ENCODE peak calls at places on chromosomes 2 and 18, in nine cellular contexts. N is fibroblast of villous mesenchyme, T is WERI-Rb-1, R is endothelial cell, U is AG10803, Q is fibroblast of mammary gland, P is RWPE2, D is GM23338, A is thyroid gland. O is an unnamed sample.

GRCh38 chr2:18548618-18549017 is 11.8 kb downstream of the RDH14 start:
- DNase-seq in A (no peak), T (no peak), R (no peak), N (no peak), D (no peak), U (no peak), P (no peak), Q (no peak), O (no peak)

GRCh38 chr2:45705233-45705632 is 53.8 kb downstream of the PRKCE start:
- DNase-seq in T (no peak), D (no peak), A (peak), P (no peak), R (no peak), Q (no peak), U (no peak), N (no peak), O (no peak)

GRCh38 chr2:126059379-126059778 is 596.6 kb upstream of the GYPC start:
- DNase-seq in Q (no peak), R (no peak), P (no peak), D (peak), T (no peak), A (no peak), U (no peak), N (no peak), O (no peak)

GRCh38 chr18:63148449-63149199 is 170.9 kb downstream of the BCL2 start:
- DNase-seq in A (peak), N (peak), P (no peak), D (no peak), R (no peak), Q (peak), T (no peak), U (peak), O (no peak)

GRCh38 chr2:29293830-29294438 is 178.7 kb downstream of the CLIP4 start:
- DNase-seq in T (no peak), Q (peak), N (peak), U (peak), P (no peak), D (peak), R (peak), A (peak), O (peak)

GRCh38 chr2:15684161-15685042 is 92.7 kb downstream of the DDX1 start:
- DNase-seq in P (no peak), Q (no peak), A (no peak), R (no peak), T (no peak), D (no peak), U (no peak), N (no peak), O (no peak)

GRCh38 chr2:105770162-105770561 is 25.4 kb downstream of the NCK2 start:
- DNase-seq in Q (no peak), A (no peak), N (no peak), P (no peak), U (no peak), R (no peak), D (no peak), T (no peak), O (no peak)

GRCh38 chr2:230751062-230751461 is 38.4 kb downstream of the CAB39 start:
- DNase-seq in T (no peak), Q (peak), R (no peak), P (no peak), N (peak), A (no peak), U (peak), D (no peak), O (no peak)

GRCh38 chr2:237885931-237886701 is 26.7 kb downstream of the RAMP1 start:
- DNase-seq in N (peak), U (no peak), P (peak), T (no peak), Q (peak), A (no peak), D (no peak), R (no peak), O (no peak)
- TF ChIP-seq CTCF in N (no peak), U (no peak), P (no peak), T (no peak), Q (no peak), A (no peak), D (no peak), R (no peak), O (no peak)

DNA sequence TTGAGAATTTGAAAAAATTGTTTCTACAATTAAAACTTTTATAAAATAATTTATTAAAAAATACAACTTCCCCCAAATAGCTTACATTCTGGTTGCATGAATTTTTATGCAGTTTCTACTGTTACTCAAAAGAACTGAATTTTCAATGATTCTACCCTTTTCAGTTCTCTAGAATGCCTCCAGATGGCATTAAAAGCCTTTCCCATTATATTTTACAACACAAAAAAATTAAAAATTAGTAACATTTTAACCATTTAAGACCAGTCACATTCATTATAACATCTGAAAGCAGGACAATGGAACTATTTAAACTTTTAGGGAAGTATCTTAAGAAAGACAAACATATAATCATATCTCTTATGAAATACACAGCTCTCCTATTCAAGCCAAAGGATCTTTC is 236.0 kb upstream of the REV1 start:
- DNase-seq in N (no peak), P (no peak), D (no peak), T (no peak), R (no peak), Q (peak), A (no peak), U (no peak), O (no peak)
- TF ChIP-seq CTCF in N (peak), P (peak), D (peak), T (no peak), R (no peak), Q (peak), A (no peak), U (peak), O (peak)

GRCh38 chr2:12733846-12734245 is 17.1 kb downstream of the TRIB2 start:
- DNase-seq in U (no peak), D (no peak), Q (no peak), A (peak), N (no peak), T (no peak), P (no peak), R (no peak), O (no peak)
- TF ChIP-seq CTCF in U (no peak), D (no peak), Q (no peak), A (no peak), N (no peak), T (no peak), P (no peak), R (no peak), O (no peak)

GRCh38 chr2:949384-949893 is 1.2 kb upstream of the SNTG2 start:
- DNase-seq in U (no peak), P (no peak), D (peak), T (no peak), R (no peak), N (no peak), Q (no peak), A (peak), O (no peak)
- TF ChIP-seq CTCF in U (no peak), P (no peak), D (no peak), T (no peak), R (no peak), N (no peak), Q (no peak), A (no peak), O (no peak)

GRCh38 chr2:197614532-197614931 is 60.9 kb downstream of the RFTN2 start:
- DNase-seq in Q (no peak), R (no peak), P (no peak), U (no peak), A (no peak), D (no peak), N (no peak), T (no peak), O (no peak)

GRCh38 chr2:197613509-197613987 is 61.8 kb downstream of the RFTN2 start:
- DNase-seq in N (peak), T (no peak), U (no peak), Q (peak), D (no peak), P (no peak), R (no peak), A (no peak), O (no peak)

GRCh38 chr2:197620113-197620512 is 55.3 kb downstream of the RFTN2 start:
- DNase-seq in D (no peak), N (no peak), U (no peak), T (no peak), Q (no peak), A (no peak), R (no peak), P (no peak), O (no peak)

DNA sequence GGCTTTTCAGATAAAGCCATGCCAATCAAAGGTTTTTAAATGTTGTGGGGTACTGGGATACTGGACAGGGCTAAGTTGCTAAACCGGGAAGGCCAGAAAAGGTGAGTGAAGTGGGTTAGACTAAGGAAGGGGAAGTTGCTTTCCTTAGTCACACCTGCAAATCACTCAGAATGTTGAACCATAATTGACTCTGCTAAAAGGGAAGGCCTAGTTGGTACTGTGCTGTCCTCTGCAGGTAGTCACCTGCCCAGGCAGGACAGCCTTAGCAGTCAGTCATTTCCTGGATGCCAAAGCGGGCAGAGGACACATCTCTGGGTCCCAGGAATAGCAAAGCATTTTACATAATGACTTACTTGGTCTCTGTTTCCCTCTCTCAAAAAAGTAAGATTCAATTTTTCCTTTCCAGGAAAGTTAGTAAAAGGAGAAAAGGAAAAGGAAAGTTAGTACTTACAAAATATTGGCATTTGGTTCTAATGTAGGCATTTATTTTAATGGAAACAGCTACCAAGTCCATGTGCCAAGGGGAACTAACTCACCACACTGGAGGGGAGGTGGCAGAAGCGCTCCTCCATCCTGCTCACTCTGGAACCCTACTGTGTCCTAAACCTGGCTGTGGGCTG is 60.2 kb downstream of the RFTN2 start:
- DNase-seq in Q (no peak), T (no peak), R (no peak), D (peak), A (no peak), N (no peak), U (no peak), P (no peak), O (no peak)
- TF ChIP-seq CTCF in Q (no peak), T (peak), R (no peak), D (peak), A (no peak), N (no peak), U (no peak), P (peak), O (no peak)

GRCh38 chr18:46405832-46406538 is 251.0 kb downstream of the LOXHD1 start:
- DNase-seq in D (no peak), U (no peak), T (no peak), P (no peak), Q (no peak), R (no peak), N (no peak), A (no peak), O (no peak)

GRCh38 chr18:46407471-46408166 is 249.4 kb downstream of the LOXHD1 start:
- DNase-seq in U (peak), A (no peak), P (no peak), N (peak), R (no peak), T (no peak), D (no peak), Q (peak), O (no peak)

GRCh38 chr18:46406539-46406932 is 250.5 kb downstream of the LOXHD1 start:
- DNase-seq in P (no peak), R (no peak), D (no peak), T (no peak), N (no peak), A (peak), Q (no peak), U (no peak), O (no peak)

GRCh38 chr18:46411191-46411590 is 245.8 kb downstream of the LOXHD1 start:
- DNase-seq in A (no peak), P (no peak), Q (no peak), N (no peak), T (no peak), D (no peak), R (no peak), U (no peak), O (no peak)

DNA sequence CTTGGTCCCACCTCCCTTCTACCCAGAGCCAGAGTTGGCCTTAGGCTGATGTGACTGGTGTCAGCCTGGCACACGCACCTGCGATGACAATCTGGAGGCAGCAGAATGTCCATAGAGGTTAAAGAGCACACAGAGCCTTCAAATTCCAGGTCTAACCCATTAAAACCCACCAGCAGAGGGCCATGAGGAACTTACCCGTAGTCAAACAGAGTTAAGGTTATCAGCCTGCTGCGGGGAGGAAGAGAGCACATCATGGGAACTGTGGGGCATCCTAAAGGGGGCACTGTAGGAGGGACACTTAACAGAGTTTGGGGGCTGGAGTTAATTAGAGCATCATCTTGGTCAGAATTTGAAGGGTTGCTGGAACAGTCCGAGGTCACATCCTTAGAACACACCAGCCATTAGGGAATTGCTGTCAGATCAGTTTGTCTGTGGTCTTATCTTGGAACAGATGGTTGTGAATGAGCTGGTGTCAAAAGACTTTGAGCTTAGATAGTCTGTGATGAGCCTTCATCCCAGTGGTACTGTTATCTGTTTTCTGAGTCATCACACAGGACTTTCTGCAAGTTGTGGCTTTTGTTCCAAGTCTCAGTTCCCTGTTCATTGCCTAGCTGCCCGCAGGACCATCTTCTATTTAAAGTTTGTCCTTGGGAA is 248.6 kb downstream of the LOXHD1 start:
- DNase-seq in R (peak), U (no peak), Q (no peak), T (peak), A (no peak), N (no peak), D (peak), P (no peak), O (no peak)
- TF ChIP-seq CTCF in R (peak), U (no peak), Q (no peak), T (peak), A (no peak), N (no peak), D (peak), P (no peak), O (no peak)